ENCODE peak calls at places on chromosomes 1 and 21, in seven cellular contexts. Y, L, J, V, B, I and X are unnamed samples. For H3K4me1, the result is how much of the 10 kb centered on the place peaks cover.

GRCh38 chr1:233114159-233114558 is 163.7 kb downstream of the NTPCR start:
- DNase-seq in Y (no peak), L (no peak), J (peak), V (peak), B (no peak), I (no peak), X (no peak)

GRCh38 chr1:228987736-228988506 is 252.6 kb downstream of the RHOU start:
- DNase-seq in Y (no peak), L (no peak), J (no peak), V (no peak), B (peak), I (peak), X (no peak)

GRCh38 chr1:206633708-206634121 is 1.6 kb upstream of the DYRK3 start:
- DNase-seq in Y (no peak), L (no peak), J (peak), V (peak), B (no peak), I (no peak), X (no peak)

GRCh38 chr1:231931846-231932454 is 305.4 kb downstream of the DISC1 start:
- DNase-seq in Y (no peak), L (no peak), J (no peak), V (no peak), B (no peak), I (no peak), X (no peak)

GRCh38 chr1:240906477-240906876 is 294.5 kb upstream of the GREM2 start:
- DNase-seq in Y (no peak), L (no peak), J (no peak), V (no peak), B (no peak), I (no peak), X (no peak)

GRCh38 chr1:19835573-19835972 is 20.5 kb upstream of the RNF186 start:
- DNase-seq in Y (no peak), L (no peak), J (no peak), V (no peak), B (no peak), I (no peak), X (no peak)

GRCh38 chr1:246187834-246188372 is 319.2 kb downstream of the SMYD3 start:
- DNase-seq in Y (no peak), L (no peak), J (no peak), V (no peak), B (no peak), I (no peak), X (no peak)

GRCh38 chr1:185478878-185479277 is 161.8 kb upstream of the IVNS1ABP start:
- DNase-seq in Y (no peak), L (no peak), J (no peak), V (no peak), B (no peak), I (no peak), X (no peak)

GRCh38 chr1:47934243-47934805 is 62.9 kb downstream of the TRABD2B start:
- DNase-seq in Y (no peak), L (peak), J (no peak), V (no peak), B (no peak), I (peak), X (peak)

GRCh38 chr21:32427958-32428623 is 15.6 kb downstream of the EVA1C start:
- DNase-seq in Y (no peak), L (no peak), J (no peak), V (no peak), B (no peak), I (no peak), X (peak)

GRCh38 chr1:247905181-247905580 is 9.8 kb downstream of the OR2W3 start:
- DNase-seq in Y (no peak), L (no peak), J (no peak), V (no peak), B (no peak), I (no peak), X (no peak)

GRCh38 chr1:203129501-203130231 is 2.1 kb downstream of the ADORA1 start:
- DNase-seq in Y (no peak), L (peak), J (no peak), V (no peak), B (peak), I (peak), X (no peak)

GRCh38 chr1:14787604-14788003 is 189.1 kb downstream of the KAZN start:
- DNase-seq in Y (no peak), L (no peak), J (peak), V (no peak), B (no peak), I (no peak), X (no peak)

GRCh38 chr1:67105508-67105907 is 29.3 kb downstream of the C1orf141 start:
- DNase-seq in Y (no peak), L (no peak), J (no peak), V (no peak), B (no peak), I (no peak), X (no peak)

GRCh38 chr21:40562603-40563002 is 284.4 kb downstream of the DSCAM start:
- DNase-seq in Y (no peak), L (no peak), J (no peak), V (no peak), B (no peak), I (no peak), X (no peak)

GRCh38 chr21:39137248-39138186 is 45.7 kb downstream of the PSMG1 start:
- DNase-seq in Y (no peak), L (no peak), J (peak), V (peak), B (no peak), I (no peak), X (no peak)

GRCh38 chr1:18646091-18646775 is 15.6 kb downstream of the PAX7 start:
- DNase-seq in Y (no peak), L (no peak), J (no peak), V (no peak), B (no peak), I (no peak), X (no peak)

GRCh38 chr1:7149080-7149838 is 364.0 kb downstream of the CAMTA1 start:
- DNase-seq in Y (peak), L (peak), J (no peak), V (peak), B (peak), I (peak), X (peak)

GRCh38 chr1:162145966-162146696 is 76.6 kb downstream of the NOS1AP start:
- DNase-seq in Y (no peak), L (no peak), J (no peak), V (no peak), B (no peak), I (no peak), X (no peak)

GRCh38 chr1:9292361-9293240 is at the start of gene SPSB1:
- DNase-seq in Y (peak), L (peak), J (peak), V (peak), B (peak), I (peak), X (peak)

GRCh38 chr1:86757272-86757984 is 53.1 kb downstream of the SH3GLB1 start:
- DNase-seq in Y (no peak), L (peak), J (peak), V (peak), B (no peak), I (peak), X (peak)

GRCh38 chr1:47679301-47679751 is 241.5 kb downstream of the FOXD2 start:
- DNase-seq in Y (no peak), L (no peak), J (no peak), V (no peak), B (peak), I (no peak), X (no peak)

GRCh38 chr1:119675349-119676343 is 27.6 kb upstream of the ZNF697 start:
- DNase-seq in Y (peak), L (peak), J (peak), V (peak), B (peak), I (peak), X (peak)

GRCh38 chr1:24385160-24385939 is 28.2 kb downstream of the STPG1 start:
- DNase-seq in Y (no peak), L (no peak), J (peak), V (peak), B (no peak), I (no peak), X (no peak)

GRCh38 chr1:34865981-34866761 is 6.6 kb upstream of the SMIM12 start:
- DNase-seq in Y (peak), L (peak), J (peak), V (peak), B (peak), I (peak), X (peak)

GRCh38 chr1:64983110-64983509 is 16.8 kb upstream of the JAK1 start:
- DNase-seq in Y (no peak), L (no peak), J (peak), V (peak), B (no peak), I (no peak), X (no peak)

GRCh38 chr21:34553199-34553952 is 41.4 kb upstream of the KCNE1 start:
- DNase-seq in Y (no peak), L (no peak), J (peak), V (peak), B (no peak), I (no peak), X (no peak)

GRCh38 chr1:201376464-201377374 is 761 bp downstream of the TNNT2 start:
- DNase-seq in Y (no peak), L (no peak), J (peak), V (peak), B (no peak), I (no peak), X (no peak)

GRCh38 chr1:119711804-119712341 is at the start of gene PHGDH:
- DNase-seq in Y (peak), L (peak), J (peak), V (peak), B (peak), I (peak), X (peak)

GRCh38 chr21:43957629-43958362 is 54.3 kb upstream of the TRAPPC10 start:
- DNase-seq in Y (no peak), L (no peak), J (no peak), V (no peak), B (no peak), I (no peak), X (no peak)

GRCh38 chr21:43957128-43957571 is 55.0 kb upstream of the TRAPPC10 start:
- DNase-seq in Y (no peak), L (no peak), J (no peak), V (no peak), B (no peak), I (no peak), X (no peak)

GRCh38 chr21:43959231-43960041 is 52.7 kb upstream of the TRAPPC10 start:
- DNase-seq in Y (no peak), L (no peak), J (no peak), V (no peak), B (peak), I (no peak), X (no peak)

GRCh38 chr21:43958364-43959158 is 53.5 kb upstream of the TRAPPC10 start:
- DNase-seq in Y (no peak), L (no peak), J (no peak), V (no peak), B (no peak), I (no peak), X (no peak)

DNA sequence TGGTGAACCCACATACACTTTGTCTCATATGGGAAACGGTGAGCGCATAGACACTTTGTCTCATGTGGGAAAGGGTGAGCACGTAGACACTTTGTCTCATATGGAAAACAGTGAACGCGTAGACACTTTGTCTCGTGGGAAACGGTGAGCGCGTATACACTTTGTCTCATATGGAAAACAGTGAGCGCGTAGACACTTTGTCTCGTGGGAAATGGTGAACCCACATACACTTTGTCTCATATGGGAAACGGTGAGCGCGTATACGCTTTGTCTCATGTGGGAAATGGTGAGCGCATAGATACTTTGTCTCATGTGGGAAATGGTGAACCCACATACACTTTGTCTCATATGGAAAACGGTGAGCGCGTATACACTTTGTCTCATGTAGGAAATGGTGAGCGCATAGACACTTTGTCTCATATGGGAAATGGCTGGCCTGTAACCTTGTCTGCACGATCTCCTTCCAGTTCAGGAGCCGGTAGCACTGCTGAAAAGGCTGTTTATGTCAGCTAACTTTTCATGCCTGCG is 50.7 kb upstream of the TRAPPC10 start:
- DNase-seq in Y (no peak), L (no peak), J (no peak), V (no peak), B (no peak), I (no peak), X (no peak)
- H3K27ac ChIP-seq in Y (no peak), L (no peak), J (no peak), V (no peak), B (no peak), I (no peak), X (no peak)

GRCh38 chr1:32181563-32181962 is 2.1 kb downstream of the TXLNA start:
- DNase-seq in Y (no peak), L (no peak), J (no peak), V (no peak), B (no peak), I (no peak), X (no peak)

GRCh38 chr1:32179443-32180185 is at the start of gene TXLNA:
- DNase-seq in Y (peak), L (peak), J (peak), V (peak), B (peak), I (peak), X (peak)

GRCh38 chr1:32180186-32181060 is 948 bp downstream of the TXLNA start:
- DNase-seq in Y (peak), L (peak), J (peak), V (peak), B (peak), I (peak), X (peak)

GRCh38 chr1:32181065-32181464 is 1.6 kb downstream of the TXLNA start:
- DNase-seq in Y (no peak), L (no peak), J (no peak), V (no peak), B (no peak), I (peak), X (no peak)

GRCh38 chr1:32182060-32182459 is 2.6 kb downstream of the TXLNA start:
- DNase-seq in Y (no peak), L (no peak), J (no peak), V (peak), B (no peak), I (no peak), X (no peak)
- H3K4me3 ChIP-seq in Y (peak), L (no peak), J (no peak), V (peak), B (no peak), I (no peak), X (no peak)

GRCh38 chr1:214523124-214523824 is 28.1 kb downstream of the PTPN14 start:
- DNase-seq in Y (no peak), L (no peak), J (no peak), V (no peak), B (no peak), I (no peak), X (no peak)
- H3K4me1 ChIP-seq in Y (under half), L (under half), J (under half), V (under half), B (under half), I (under half), X (under half)

DNA sequence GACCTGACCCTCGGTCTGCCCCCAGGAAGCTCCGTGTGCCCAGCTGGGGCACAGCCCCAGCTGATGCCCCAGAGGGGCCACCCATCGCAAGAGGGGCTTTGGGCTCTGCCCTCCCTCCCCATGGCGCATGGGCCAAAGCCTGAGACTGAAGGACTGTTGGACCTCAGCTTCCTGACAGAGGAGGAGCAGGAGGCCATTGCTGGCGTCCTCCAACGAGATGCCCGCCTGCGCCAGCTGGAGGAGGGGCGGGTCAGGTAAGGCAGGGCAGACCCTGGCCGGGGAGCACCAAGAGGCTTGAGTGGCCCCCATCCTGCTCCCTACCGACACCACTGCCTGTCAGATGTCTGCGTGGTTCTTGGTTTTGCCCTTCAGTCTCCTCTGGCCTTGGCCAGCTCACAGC is 3.5 kb downstream of the SYTL1 start:
- DNase-seq in Y (no peak), L (no peak), J (no peak), V (no peak), B (no peak), I (no peak), X (no peak)
- H3K27ac ChIP-seq in Y (no peak), L (no peak), J (no peak), V (no peak), B (no peak), I (no peak), X (no peak)

DNA sequence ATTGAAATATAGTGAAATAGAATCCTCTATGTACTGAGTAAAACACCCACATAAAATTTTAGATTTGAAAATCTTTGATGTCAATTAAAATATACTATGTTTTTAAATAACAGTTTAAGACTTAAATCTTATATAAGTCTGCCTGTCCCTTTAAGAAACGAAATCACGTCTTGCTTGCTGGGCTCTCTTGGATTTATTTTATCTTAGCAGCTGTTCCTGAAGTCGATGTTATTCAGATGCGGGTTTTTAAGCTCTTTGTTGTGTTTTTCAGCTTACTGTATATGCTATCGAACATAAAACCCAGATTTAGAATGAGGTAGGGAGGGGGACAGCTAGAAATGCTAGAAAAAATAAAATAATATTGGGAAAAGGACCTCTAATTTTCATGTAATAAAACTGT is 11.1 kb upstream of the SSX2IP start:
- DNase-seq in Y (no peak), L (no peak), J (no peak), V (no peak), B (no peak), I (no peak), X (no peak)
- H3K4me3 ChIP-seq in Y (no peak), L (no peak), J (no peak), V (peak), B (no peak), I (no peak), X (peak)

GRCh38 chr1:32685498-32685897 is 17.1 kb downstream of the SYNC start:
- DNase-seq in Y (no peak), L (no peak), J (no peak), V (no peak), B (no peak), I (no peak), X (no peak)
- H3K4me1 ChIP-seq in Y (under half), L (under half), J (under half), V (under half), B (under half), I (under half), X (under half)

DNA sequence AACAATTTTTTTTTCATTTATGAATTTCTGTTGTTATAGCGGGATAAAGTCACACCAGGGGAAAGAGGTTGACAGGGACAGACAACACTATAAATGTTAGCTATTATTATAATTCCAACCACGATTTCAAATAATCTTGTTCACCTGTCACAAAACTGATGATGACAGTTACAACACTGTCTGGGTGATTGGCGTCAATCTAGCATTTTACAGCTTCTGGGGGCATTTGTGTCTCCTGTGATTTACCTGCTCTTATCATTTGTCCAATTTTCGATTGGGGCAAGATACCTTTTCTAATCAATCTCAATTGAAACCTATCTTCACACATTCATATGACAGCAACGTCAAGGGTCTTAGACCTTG is 44.6 kb upstream of the LYST start:
- DNase-seq in Y (no peak), L (no peak), J (no peak), V (no peak), B (no peak), I (no peak), X (no peak)
- H3K27ac ChIP-seq in Y (no peak), L (no peak), J (peak), V (no peak), B (no peak), I (peak), X (no peak)

DNA sequence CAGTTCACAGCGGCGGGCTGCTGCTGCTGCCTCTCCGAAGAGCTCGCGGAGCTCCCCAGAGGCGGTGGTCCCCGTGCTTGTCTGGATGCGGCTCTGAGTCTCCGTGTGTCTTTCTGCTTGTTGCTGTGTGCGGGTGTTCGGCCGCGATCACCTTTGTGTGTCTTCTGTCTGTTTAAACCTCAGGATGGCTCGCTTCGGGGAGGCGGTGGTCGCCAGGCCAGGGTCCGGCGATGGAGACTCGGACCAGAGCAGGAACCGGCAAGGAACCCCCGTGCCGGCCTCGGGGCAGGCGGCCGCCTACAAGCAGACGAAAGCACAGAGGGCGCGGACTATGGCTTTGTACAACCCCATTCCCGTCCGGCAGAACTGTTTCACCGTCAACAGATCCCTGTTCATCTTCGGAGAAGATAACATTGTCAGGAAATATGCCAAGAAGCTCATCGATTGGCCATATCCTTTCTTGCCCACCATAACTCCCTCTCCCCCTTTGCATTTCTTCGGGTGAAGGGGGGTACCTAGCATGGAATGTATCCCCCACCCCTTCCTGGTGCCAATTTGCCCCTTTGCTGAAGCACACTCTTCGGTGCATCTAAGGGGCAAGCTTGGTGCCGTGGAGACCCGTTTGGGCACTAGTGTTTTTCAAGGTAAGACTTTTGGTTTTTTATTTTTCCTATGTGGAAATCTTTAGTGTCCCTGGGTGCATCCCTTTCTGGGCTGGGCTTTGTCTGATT is 409 bp downstream of the CACNA1E start:
- DNase-seq in Y (no peak), L (no peak), J (no peak), V (no peak), B (no peak), I (no peak), X (no peak)
- H3K4me3 ChIP-seq in Y (no peak), L (no peak), J (no peak), V (no peak), B (no peak), I (no peak), X (no peak)

GRCh38 chr1:27570823-27571222 is 33.1 kb downstream of the AHDC1 start:
- DNase-seq in Y (no peak), L (no peak), J (no peak), V (no peak), B (no peak), I (no peak), X (no peak)

GRCh38 chr1:27569088-27569459 is 34.9 kb downstream of the AHDC1 start:
- DNase-seq in Y (no peak), L (no peak), J (no peak), V (no peak), B (no peak), I (peak), X (no peak)

GRCh38 chr1:27571439-27572018 is 32.4 kb downstream of the AHDC1 start:
- DNase-seq in Y (no peak), L (no peak), J (no peak), V (no peak), B (peak), I (peak), X (no peak)

GRCh38 chr1:27569506-27570382 is 34.2 kb downstream of the AHDC1 start:
- DNase-seq in Y (no peak), L (no peak), J (no peak), V (no peak), B (no peak), I (peak), X (no peak)

GRCh38 chr1:27570383-27570755 is 33.6 kb downstream of the AHDC1 start:
- DNase-seq in Y (no peak), L (no peak), J (no peak), V (no peak), B (no peak), I (no peak), X (no peak)
- H3K4me1 ChIP-seq in Y (half or more), L (half or more), J (half or more), V (half or more), B (half or more), I (under half), X (under half)

GRCh38 chr1:70509996-70510876 is 99.2 kb downstream of the CTH start:
- DNase-seq in Y (no peak), L (no peak), J (peak), V (peak), B (no peak), I (no peak), X (no peak)
- H3K27ac ChIP-seq in Y (no peak), L (no peak), J (no peak), V (no peak), B (no peak), I (no peak), X (no peak)